ENCODE peak calls at places on chromosomes 2 and 18, in four cellular contexts. Z, K, E and I are unnamed samples.

GRCh38 chr2:69036926-69037325 is 23.9 kb downstream of the ANTXR1 start:
- DNase-seq in K (no peak), E (no peak), Z (no peak), I (peak; percentile 55)

GRCh38 chr18:75865639-75866038 is 438.1 kb upstream of the SMIM21 start:
- DNase-seq in Z (no peak), E (no peak), K (no peak), I (no peak)

GRCh38 chr2:11203480-11203879 is 48.2 kb downstream of the SLC66A3 start:
- DNase-seq in K (no peak), Z (no peak), E (no peak), I (peak; percentile 89)

GRCh38 chr2:127066942-127067341 is 40.0 kb downstream of the BIN1 start:
- DNase-seq in Z (no peak), E (no peak), K (no peak), I (no peak)

GRCh38 chr2:10375570-10376266 is 72.4 kb downstream of the ODC1 start:
- DNase-seq in K (no peak), E (no peak), Z (no peak), I (no peak)

GRCh38 chr2:233829193-233830110 is 24.9 kb downstream of the HJURP start:
- DNase-seq in E (peak; percentile 22), Z (no peak), K (no peak), I (no peak)

GRCh38 chr2:190698895-190699294 is 50.0 kb downstream of the NAB1 start:
- DNase-seq in E (peak; percentile 57), Z (no peak), K (peak; percentile 45), I (peak; percentile 19)

GRCh38 chr18:46555213-46555612 is 101.8 kb downstream of the LOXHD1 start:
- DNase-seq in E (no peak), Z (no peak), K (no peak), I (no peak)

GRCh38 chr2:43803113-43803512 is 29.3 kb downstream of the DYNC2LI1 start:
- DNase-seq in E (no peak), Z (no peak), K (no peak), I (no peak)

GRCh38 chr2:16316456-16317210 is 349.0 kb downstream of the CYRIA start:
- DNase-seq in K (no peak), Z (no peak), E (no peak), I (no peak)

GRCh38 chr2:55247025-55247424 is 14.5 kb downstream of the RPS27A start:
- DNase-seq in E (no peak), Z (no peak), K (no peak), I (no peak)

GRCh38 chr18:46148810-46149209 is 44.6 kb downstream of the HAUS1 start:
- DNase-seq in K (peak; percentile 56), E (peak; percentile 76), Z (peak; percentile 79), I (peak; percentile 66)

GRCh38 chr2:193518061-193518817 is 1323.5 kb upstream of the TMEFF2 start:
- DNase-seq in Z (no peak), K (no peak), E (no peak), I (peak; percentile 30)

GRCh38 chr2:149143734-149144133 is 105.2 kb downstream of the LYPD6B start:
- DNase-seq in K (no peak), Z (no peak), E (no peak), I (no peak)

GRCh38 chr2:11363868-11364564 is 19.6 kb upstream of the ROCK2 start:
- DNase-seq in Z (no peak), K (no peak), E (no peak), I (no peak)

GRCh38 chr2:234254783-234255521 is 204.4 kb downstream of the SPP2 start:
- DNase-seq in K (no peak), E (no peak), Z (no peak), I (no peak)

GRCh38 chr2:170461875-170462274 is 253.3 kb upstream of the SP5 start:
- DNase-seq in E (no peak), Z (no peak), K (no peak), I (no peak)

GRCh38 chr2:43051316-43051715 is 175.1 kb downstream of the ZFP36L2 start:
- DNase-seq in K (no peak), E (no peak), Z (no peak), I (peak; percentile 70)

GRCh38 chr18:79512461-79513380 is 117.0 kb downstream of the NFATC1 start:
- DNase-seq in K (no peak), E (peak; percentile 22), Z (peak; percentile 39), I (no peak)

GRCh38 chr2:28233070-28233718 is 159.5 kb upstream of the FOSL2 start:
- DNase-seq in E (no peak), Z (no peak), K (no peak), I (peak; percentile 70)

GRCh38 chr2:230870544-230871360 is 6.0 kb downstream of the ITM2C start:
- DNase-seq in K (no peak), E (no peak), Z (peak; percentile 46), I (peak; percentile 81)

GRCh38 chr18:61628085-61628484 is 264.7 kb downstream of the RNF152 start:
- DNase-seq in E (no peak), K (no peak), Z (no peak), I (no peak)

GRCh38 chr2:71830497-71831207 is 317.0 kb downstream of the CYP26B1 start:
- DNase-seq in Z (no peak), K (no peak), E (peak; percentile 8), I (no peak)

GRCh38 chr18:35513181-35513932 is 15.6 kb upstream of the INO80C start:
- DNase-seq in K (no peak), E (no peak), Z (peak; percentile 32), I (peak; percentile 68)

GRCh38 chr18:51621103-51621969 is 423.9 kb upstream of the MEX3C start:
- DNase-seq in E (peak; percentile 58), K (peak; percentile 81), Z (peak; percentile 88), I (peak; percentile 18)

GRCh38 chr2:232142049-232142448 is 180.5 kb downstream of the DIS3L2 start:
- DNase-seq in E (peak; percentile 52), Z (no peak), K (peak; percentile 21), I (peak; percentile 46)

GRCh38 chr2:160309585-160309984 is 109.5 kb upstream of the ITGB6 start:
- DNase-seq in Z (no peak), K (no peak), E (no peak), I (peak; percentile 45)

GRCh38 chr2:160308476-160308875 is 108.4 kb upstream of the ITGB6 start:
- DNase-seq in K (no peak), Z (no peak), E (no peak), I (no peak)

GRCh38 chr2:160305081-160305750 is 105.1 kb upstream of the ITGB6 start:
- DNase-seq in K (no peak), E (no peak), Z (no peak), I (peak; percentile 74)

GRCh38 chr2:160306985-160307384 is 106.9 kb upstream of the ITGB6 start:
- DNase-seq in Z (no peak), E (no peak), K (no peak), I (peak; percentile 69)

DNA sequence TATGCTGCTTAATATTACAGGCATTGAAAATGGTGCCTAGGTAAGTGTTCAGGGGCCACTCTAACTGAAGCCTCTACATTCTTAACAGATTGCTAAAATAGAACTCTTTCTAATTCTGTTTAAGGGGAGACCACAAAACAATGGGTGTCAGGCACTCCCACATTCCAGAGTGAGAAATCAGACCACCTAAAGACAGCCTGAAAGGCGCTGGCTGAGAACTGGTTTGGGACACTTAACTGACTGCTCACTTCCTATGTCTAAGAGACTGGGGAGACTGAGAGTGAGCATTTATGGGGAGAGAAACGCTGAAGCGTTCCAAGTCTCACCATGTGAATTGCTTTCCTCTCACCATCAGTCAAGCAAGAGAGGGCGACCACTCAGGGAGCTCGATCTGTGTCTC is 108.8 kb upstream of the ITGB6 start:
- DNase-seq in Z (no peak), K (no peak), E (no peak), I (peak; percentile 46)
- H2BK12ac ChIP-seq in Z (no peak overlapping the region), K (no peak overlapping the region), E (no peak overlapping the region), I (no peak overlapping the region)

DNA sequence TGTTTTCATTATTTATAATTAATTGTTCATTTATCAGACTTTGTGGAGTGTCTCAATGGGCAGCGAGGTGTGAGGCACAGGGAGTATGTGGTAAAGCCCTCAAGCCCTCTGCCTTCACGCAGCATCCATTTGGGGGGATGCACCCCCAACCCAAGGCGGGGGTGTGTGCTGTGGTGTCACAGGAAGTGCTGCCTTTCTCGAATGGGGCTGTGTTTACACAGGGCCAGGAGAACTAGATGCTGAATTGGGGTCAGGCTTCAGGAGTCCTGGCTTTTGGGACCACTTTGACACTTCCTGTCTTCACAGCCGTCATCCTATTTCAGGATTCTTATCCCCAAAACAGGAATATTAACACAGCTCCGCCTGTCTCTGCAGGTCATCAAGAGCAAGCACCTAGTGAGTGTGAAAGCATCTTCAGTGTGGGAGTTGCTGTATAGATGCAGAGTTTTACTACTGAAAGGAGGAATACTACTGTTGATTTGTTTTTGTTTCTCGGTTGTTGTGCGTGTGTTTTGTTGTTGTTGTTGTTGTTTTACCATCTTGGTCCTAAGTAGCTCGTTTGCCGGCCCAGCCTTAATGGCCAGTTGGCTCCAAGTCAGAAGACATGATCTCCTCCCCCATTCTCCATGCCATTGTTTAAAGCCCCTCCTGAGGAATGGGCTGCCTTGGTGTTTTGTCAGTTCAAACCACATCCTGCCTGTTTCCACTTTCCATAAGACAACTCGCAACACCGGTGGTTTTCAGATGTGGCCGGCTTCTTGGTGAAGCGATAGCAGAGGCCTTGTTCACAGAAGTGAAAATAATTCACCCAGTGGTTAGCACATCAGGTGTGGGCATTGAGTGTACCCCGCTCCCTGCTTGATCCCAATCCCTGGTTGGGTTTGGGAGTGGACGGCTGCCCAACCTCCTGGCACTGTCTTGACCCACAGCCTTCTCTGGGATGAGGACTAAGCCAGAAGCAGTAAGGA is 221.3 kb downstream of the BCL2 start:
- DNase-seq in K (no peak), Z (no peak), E (no peak), I (no peak)
- H2BK12ac ChIP-seq in K (no peak overlapping the region), Z (no peak overlapping the region), E (no peak overlapping the region), I (no peak overlapping the region)

DNA sequence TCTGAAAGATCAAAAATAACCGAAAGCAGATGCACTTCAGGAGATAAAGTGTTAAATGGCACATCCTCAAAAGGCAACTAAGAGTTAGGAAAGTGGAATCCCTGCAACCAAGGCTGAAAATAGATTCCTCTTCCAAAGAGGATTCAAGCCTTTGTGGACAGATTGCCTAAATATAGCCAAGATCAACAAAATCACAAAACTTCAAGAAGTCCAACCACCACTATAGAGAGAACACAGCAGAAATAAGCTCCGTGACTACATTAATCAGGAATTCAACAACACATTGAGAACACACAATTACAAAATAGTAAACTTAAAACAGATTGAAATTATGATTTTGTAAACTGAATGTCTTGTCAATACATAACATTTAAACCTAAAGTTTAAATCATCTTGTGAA is 165.7 kb downstream of the LNPK start:
- DNase-seq in Z (no peak), E (no peak), K (no peak), I (no peak)
- H2BK12ac ChIP-seq in Z (no peak overlapping the region), E (no peak overlapping the region), K (no peak overlapping the region), I (no peak overlapping the region)

GRCh38 chr2:20139828-20140227 is 85.1 kb downstream of the SDC1 start:
- DNase-seq in E (no peak), K (no peak), Z (no peak), I (no peak)
- H2BK12ac ChIP-seq in E (no peak overlapping the region), K (no peak overlapping the region), Z (no peak overlapping the region), I (no peak overlapping the region)

GRCh38 chr2:19861771-19862170 is 40.0 kb downstream of the TTC32 start:
- DNase-seq in K (no peak), Z (no peak), E (no peak), I (no peak)
- H2BK12ac ChIP-seq in K (no peak overlapping the region), Z (no peak overlapping the region), E (no peak overlapping the region), I (no peak overlapping the region)

DNA sequence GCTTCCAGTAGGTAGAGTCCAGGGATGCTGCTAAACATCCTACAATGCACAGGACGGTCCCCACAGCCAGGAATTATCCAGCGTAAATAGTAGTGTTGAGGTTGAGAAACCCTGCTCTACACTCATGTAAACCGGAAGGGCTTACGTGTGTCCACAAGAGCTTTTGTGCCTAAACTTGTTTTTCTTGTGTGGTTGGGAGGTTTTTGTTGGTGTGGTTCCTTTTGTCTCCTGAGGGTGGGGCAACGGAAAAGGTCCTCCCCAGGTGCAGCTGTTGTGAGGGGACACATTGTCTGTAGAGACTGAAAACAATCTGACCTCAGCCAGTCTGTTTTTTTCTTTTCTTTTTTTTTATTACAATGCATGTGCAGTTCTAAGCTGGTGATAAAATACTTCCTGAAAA is 72.7 kb upstream of the MGAT5 start:
- DNase-seq in Z (no peak), K (no peak), E (no peak), I (no peak)
- H2BK12ac ChIP-seq in Z (no peak overlapping the region), K (no peak overlapping the region), E (no peak overlapping the region), I (no peak overlapping the region)

GRCh38 chr2:41940715-41941114 is 107.1 kb upstream of the PKDCC start:
- DNase-seq in K (no peak), Z (no peak), E (peak; percentile 62), I (peak; percentile 38)
- H2BK12ac ChIP-seq in K (no peak overlapping the region), Z (no peak overlapping the region), E (no peak overlapping the region), I (no peak overlapping the region)